ENCODE peak calls at places on chromosomes 5 and 9, in ten cellular contexts. C is endodermal cell, J is K562, B is endothelial cell of umbilical vein, N is kidney, U is SK-N-SH, P is astrocyte, Q is adipocyte, K is Karpas-422, W is neural progenitor cell. D is an unnamed sample.

GRCh38 chr5:851076-851475 is 290 bp upstream of the ZDHHC11 start:
- DNase-seq in C (no peak), J (peak; percentile 51), B (no peak), N (no peak), U (no peak), P (no peak), Q (no peak), K (no peak), W (no peak), D (no peak)

GRCh38 chr5:169595172-169595820 is 11.7 kb downstream of the SPDL1 start:
- DNase-seq in C (no peak), J (no peak), B (peak; percentile 14), N (no peak), U (no peak), P (no peak), Q (no peak), K (no peak), W (no peak), D (no peak)

GRCh38 chr5:170070556-170071412 is 34.9 kb upstream of the FOXI1 start:
- DNase-seq in C (peak; percentile 89), J (peak; percentile 80), B (peak; percentile 56), N (peak; percentile 73), U (peak; percentile 43), P (peak; percentile 8), Q (peak; percentile 76), K (peak; percentile 56), W (peak; percentile 88), D (no peak)

GRCh38 chr5:35058395-35058794 is 10.6 kb upstream of the AGXT2 start:
- DNase-seq in C (no peak), J (no peak), B (no peak), N (no peak), U (no peak), P (no peak), Q (no peak), K (no peak), W (peak; percentile 13), D (no peak)

GRCh38 chr5:180785794-180786221 is 16.8 kb downstream of the MGAT1 start:
- DNase-seq in C (peak; percentile 93), J (no peak), B (peak; percentile 67), N (peak; percentile 66), U (no peak), P (peak; percentile 72), Q (peak; percentile 75), K (no peak), W (peak; percentile 87), D (no peak)

GRCh38 chr5:135193213-135194125 is 159.4 kb upstream of the PITX1 start:
- DNase-seq in C (no peak), J (no peak), B (peak; percentile 80), N (no peak), U (no peak), P (peak; percentile 78), Q (peak; percentile 80), K (no peak), W (no peak), D (no peak)

GRCh38 chr5:179967489-179967888 is 59.8 kb upstream of the TBC1D9B start:
- DNase-seq in C (no peak), J (no peak), B (no peak), N (no peak), U (no peak), P (no peak), Q (no peak), K (no peak), W (no peak), D (peak; percentile 44)

GRCh38 chr5:180815241-180816031 is 12.8 kb upstream of the MGAT1 start:
- DNase-seq in C (no peak), J (no peak), B (no peak), N (peak; percentile 22), U (no peak), P (no peak), Q (no peak), K (no peak), W (no peak), D (no peak)

GRCh38 chr9:108621991-108622390 is 233.8 kb downstream of the ACTL7B start:
- DNase-seq in C (no peak), J (no peak), B (no peak), N (no peak), U (no peak), P (peak; percentile 32), Q (no peak), K (no peak), W (no peak), D (no peak)

GRCh38 chr5:108503986-108504385 is 122.1 kb upstream of the FBXL17 start:
- DNase-seq in C (no peak), J (no peak), B (no peak), N (no peak), U (no peak), P (no peak), Q (no peak), K (no peak), W (no peak), D (no peak)

GRCh38 chr9:23088932-23089364 is 642.3 kb downstream of the DMRTA1 start:
- DNase-seq in C (peak; percentile 93), J (no peak), B (peak; percentile 26), N (peak; percentile 57), U (no peak), P (no peak), Q (no peak), K (peak; percentile 43), W (peak; percentile 84), D (no peak)

GRCh38 chr5:31911291-31912265 is 262.5 kb downstream of the GOLPH3 start:
- DNase-seq in C (no peak), J (no peak), B (no peak), N (no peak), U (no peak), P (peak; percentile 83), Q (no peak), K (peak; percentile 42), W (no peak), D (no peak)

GRCh38 chr5:11715797-11716196 is 188.4 kb downstream of the CTNND2 start:
- DNase-seq in C (no peak), J (no peak), B (no peak), N (no peak), U (no peak), P (no peak), Q (no peak), K (no peak), W (no peak), D (no peak)
- H3K9ac ChIP-seq in C (no peak overlapping the region), J (no peak overlapping the region), B (no peak overlapping the region), N (no peak overlapping the region), U (no peak overlapping the region), P (no peak overlapping the region), Q (no peak overlapping the region), K (no peak overlapping the region), W (no peak overlapping the region), D (no peak overlapping the region)

GRCh38 chr5:40985501-40985900 is 76.2 kb downstream of the C7 start:
- DNase-seq in C (no peak), J (no peak), B (no peak), N (no peak), U (no peak), P (no peak), Q (no peak), K (no peak), W (no peak), D (no peak)
- H3K9ac ChIP-seq in C (no peak overlapping the region), J (no peak overlapping the region), B (no peak overlapping the region), N (no peak overlapping the region), U (no peak overlapping the region), P (peak overlapping the region; percentile 8), Q (no peak overlapping the region), K (no peak overlapping the region), W (no peak overlapping the region), D (no peak overlapping the region)

GRCh38 chr5:177295929-177296328 is 7.6 kb downstream of the RAB24 start:
- DNase-seq in C (no peak), J (no peak), B (no peak), N (peak; percentile 67), U (no peak), P (no peak), Q (no peak), K (no peak), W (no peak), D (no peak)
- H3K9ac ChIP-seq in C (no peak overlapping the region), J (no peak overlapping the region), B (no peak overlapping the region), N (no peak overlapping the region), U (no peak overlapping the region), P (no peak overlapping the region), Q (no peak overlapping the region), K (no peak overlapping the region), W (no peak overlapping the region), D (no peak overlapping the region)

GRCh38 chr9:85484235-85484634 is 257.5 kb downstream of the AGTPBP1 start:
- DNase-seq in C (no peak), J (no peak), B (no peak), N (no peak), U (no peak), P (no peak), Q (no peak), K (no peak), W (no peak), D (no peak)
- H3K9ac ChIP-seq in C (no peak overlapping the region), J (no peak overlapping the region), B (no peak overlapping the region), N (no peak overlapping the region), U (no peak overlapping the region), P (no peak overlapping the region), Q (no peak overlapping the region), K (no peak overlapping the region), W (no peak overlapping the region), D (no peak overlapping the region)

GRCh38 chr5:157267025-157267424 is 1.1 kb downstream of the CYFIP2 start:
- DNase-seq in C (no peak), J (no peak), B (no peak), N (no peak), U (no peak), P (no peak), Q (no peak), K (no peak), W (no peak), D (no peak)

GRCh38 chr5:157269763-157270272 is 3.9 kb downstream of the CYFIP2 start:
- DNase-seq in C (no peak), J (no peak), B (no peak), N (no peak), U (no peak), P (no peak), Q (no peak), K (no peak), W (no peak), D (no peak)

GRCh38 chr5:157267766-157268480 is 2.0 kb downstream of the CYFIP2 start:
- DNase-seq in C (no peak), J (no peak), B (no peak), N (no peak), U (no peak), P (no peak), Q (no peak), K (peak; percentile 56), W (no peak), D (no peak)

GRCh38 chr5:157271740-157272271 is 5.9 kb downstream of the CYFIP2 start:
- DNase-seq in C (no peak), J (no peak), B (no peak), N (no peak), U (no peak), P (no peak), Q (no peak), K (peak; percentile 96), W (no peak), D (no peak)

GRCh38 chr5:157269165-157269671 is 3.3 kb downstream of the CYFIP2 start:
- DNase-seq in C (peak; percentile 75), J (no peak), B (no peak), N (no peak), U (no peak), P (no peak), Q (no peak), K (peak; percentile 69), W (no peak), D (no peak)
- H3K9ac ChIP-seq in C (no peak overlapping the region), J (no peak overlapping the region), B (no peak overlapping the region), N (peak overlapping the region; percentile 48), U (no peak overlapping the region), P (no peak overlapping the region), Q (no peak overlapping the region), K (peak overlapping the region; percentile 83), W (no peak overlapping the region), D (no peak overlapping the region)

GRCh38 chr9:69109152-69109551 is 64.9 kb upstream of the TJP2 start:
- DNase-seq in C (no peak), J (no peak), B (no peak), N (no peak), U (no peak), P (no peak), Q (no peak), K (no peak), W (no peak), D (no peak)
- H3K9ac ChIP-seq in C (no peak overlapping the region), J (no peak overlapping the region), B (no peak overlapping the region), N (no peak overlapping the region), U (no peak overlapping the region), P (no peak overlapping the region), Q (no peak overlapping the region), K (no peak overlapping the region), W (no peak overlapping the region), D (no peak overlapping the region)

D was measured in HepG2.